ENCODE peak calls at places on chromosomes 16 and 17, in ten cellular contexts. One of them, this sample, is unnamed.

GRCh38 chr16:69404275-69404805 is 18.5 kb upstream of the TERF2 start:
- DNase-seq in transverse colon: peak
- DNase-seq in breast epithelium: no peak
- DNase-seq in sigmoid colon: no peak
- DNase-seq in esophagus squamous epithelium: no peak
- DNase-seq in body of pancreas: peak
- DNase-seq in ovary: peak
- DNase-seq in spleen: no peak
- DNase-seq in adrenal gland: peak
- DNase-seq in endothelial cell of umbilical vein: peak
- DNase-seq in this sample: peak

GRCh38 chr17:61157246-61157887 is 242.3 kb upstream of the TBX2 start:
- DNase-seq in transverse colon: no peak
- DNase-seq in breast epithelium: no peak
- DNase-seq in sigmoid colon: no peak
- DNase-seq in esophagus squamous epithelium: no peak
- DNase-seq in body of pancreas: peak
- DNase-seq in ovary: no peak
- DNase-seq in spleen: no peak
- DNase-seq in adrenal gland: peak
- DNase-seq in endothelial cell of umbilical vein: no peak
- DNase-seq in this sample: peak

GRCh38 chr17:9937164-9937835 is 32.2 kb upstream of the RCVRN start:
- DNase-seq in transverse colon: peak
- DNase-seq in breast epithelium: no peak
- DNase-seq in sigmoid colon: peak
- DNase-seq in esophagus squamous epithelium: no peak
- DNase-seq in body of pancreas: peak
- DNase-seq in ovary: peak
- DNase-seq in spleen: no peak
- DNase-seq in adrenal gland: no peak
- DNase-seq in endothelial cell of umbilical vein: no peak
- DNase-seq in this sample: peak

GRCh38 chr17:35295686-35296085 is 52.8 kb downstream of the SLFN5 start:
- DNase-seq in transverse colon: no peak
- DNase-seq in breast epithelium: no peak
- DNase-seq in sigmoid colon: no peak
- DNase-seq in esophagus squamous epithelium: no peak
- DNase-seq in body of pancreas: no peak
- DNase-seq in ovary: no peak
- DNase-seq in spleen: no peak
- DNase-seq in adrenal gland: no peak
- DNase-seq in endothelial cell of umbilical vein: peak
- DNase-seq in this sample: no peak

GRCh38 chr16:56800355-56800754 is 64.7 kb upstream of the SLC12A3 start:
- DNase-seq in transverse colon: no peak
- DNase-seq in breast epithelium: no peak
- DNase-seq in sigmoid colon: no peak
- DNase-seq in esophagus squamous epithelium: no peak
- DNase-seq in body of pancreas: no peak
- DNase-seq in ovary: no peak
- DNase-seq in spleen: no peak
- DNase-seq in adrenal gland: no peak
- DNase-seq in endothelial cell of umbilical vein: no peak
- DNase-seq in this sample: no peak

GRCh38 chr16:87931504-87931903 is 4.8 kb downstream of the CA5A start:
- DNase-seq in transverse colon: no peak
- DNase-seq in breast epithelium: no peak
- DNase-seq in sigmoid colon: no peak
- DNase-seq in esophagus squamous epithelium: no peak
- DNase-seq in body of pancreas: no peak
- DNase-seq in ovary: no peak
- DNase-seq in spleen: no peak
- DNase-seq in adrenal gland: no peak
- DNase-seq in endothelial cell of umbilical vein: no peak
- DNase-seq in this sample: peak

GRCh38 chr17:57654040-57654775 is 90.9 kb downstream of the CCDC182 start:
- DNase-seq in transverse colon: no peak
- DNase-seq in breast epithelium: no peak
- DNase-seq in sigmoid colon: no peak
- DNase-seq in esophagus squamous epithelium: no peak
- DNase-seq in body of pancreas: no peak
- DNase-seq in ovary: no peak
- DNase-seq in spleen: no peak
- DNase-seq in adrenal gland: no peak
- DNase-seq in endothelial cell of umbilical vein: no peak
- DNase-seq in this sample: no peak

GRCh38 chr16:14338969-14339368 is 267.9 kb downstream of the MRTFB start:
- DNase-seq in transverse colon: no peak
- DNase-seq in breast epithelium: no peak
- DNase-seq in sigmoid colon: no peak
- DNase-seq in esophagus squamous epithelium: no peak
- DNase-seq in body of pancreas: no peak
- DNase-seq in ovary: no peak
- DNase-seq in spleen: no peak
- DNase-seq in adrenal gland: no peak
- DNase-seq in endothelial cell of umbilical vein: no peak
- DNase-seq in this sample: no peak

GRCh38 chr16:2838928-2839327 is 8.8 kb downstream of the ZG16B start:
- DNase-seq in transverse colon: peak
- DNase-seq in breast epithelium: peak
- DNase-seq in sigmoid colon: no peak
- DNase-seq in esophagus squamous epithelium: no peak
- DNase-seq in body of pancreas: peak
- DNase-seq in ovary: no peak
- DNase-seq in spleen: peak
- DNase-seq in adrenal gland: peak
- DNase-seq in endothelial cell of umbilical vein: peak
- DNase-seq in this sample: peak

GRCh38 chr17:36482611-36483504 is 3.6 kb upstream of the ZNHIT3 start:
- DNase-seq in transverse colon: peak
- DNase-seq in breast epithelium: peak
- DNase-seq in sigmoid colon: peak
- DNase-seq in esophagus squamous epithelium: no peak
- DNase-seq in body of pancreas: peak
- DNase-seq in ovary: peak
- DNase-seq in spleen: peak
- DNase-seq in adrenal gland: peak
- DNase-seq in endothelial cell of umbilical vein: peak
- DNase-seq in this sample: peak

GRCh38 chr16:11236855-11237254 is 19.1 kb downstream of the SOCS1 start:
- DNase-seq in transverse colon: no peak
- DNase-seq in breast epithelium: no peak
- DNase-seq in sigmoid colon: no peak
- DNase-seq in esophagus squamous epithelium: no peak
- DNase-seq in body of pancreas: no peak
- DNase-seq in ovary: no peak
- DNase-seq in spleen: no peak
- DNase-seq in adrenal gland: no peak
- DNase-seq in endothelial cell of umbilical vein: no peak
- DNase-seq in this sample: no peak

GRCh38 chr17:81909231-81909630 is 2.0 kb downstream of the PCYT2 start:
- DNase-seq in transverse colon: no peak
- DNase-seq in breast epithelium: no peak
- DNase-seq in sigmoid colon: no peak
- DNase-seq in esophagus squamous epithelium: no peak
- DNase-seq in body of pancreas: no peak
- DNase-seq in ovary: no peak
- DNase-seq in spleen: no peak
- DNase-seq in adrenal gland: no peak
- DNase-seq in endothelial cell of umbilical vein: no peak
- DNase-seq in this sample: no peak
- H3K27ac ChIP-seq in transverse colon: no peak
- H3K27ac ChIP-seq in breast epithelium: no peak
- H3K27ac ChIP-seq in sigmoid colon: no peak
- H3K27ac ChIP-seq in esophagus squamous epithelium: no peak
- H3K27ac ChIP-seq in body of pancreas: no peak
- H3K27ac ChIP-seq in ovary: no peak
- H3K27ac ChIP-seq in spleen: no peak
- H3K27ac ChIP-seq in adrenal gland: no peak
- H3K27ac ChIP-seq in endothelial cell of umbilical vein: no peak
- H3K27ac ChIP-seq in this sample: no peak

GRCh38 chr17:81346908-81347349 is 48.3 kb upstream of the BAHCC1 start:
- DNase-seq in transverse colon: no peak
- DNase-seq in breast epithelium: no peak
- DNase-seq in sigmoid colon: no peak
- DNase-seq in esophagus squamous epithelium: no peak
- DNase-seq in body of pancreas: no peak
- DNase-seq in ovary: no peak
- DNase-seq in spleen: no peak
- DNase-seq in adrenal gland: no peak
- DNase-seq in endothelial cell of umbilical vein: no peak
- DNase-seq in this sample: no peak

GRCh38 chr17:81346090-81346907 is 49.0 kb upstream of the BAHCC1 start:
- DNase-seq in transverse colon: peak
- DNase-seq in breast epithelium: peak
- DNase-seq in sigmoid colon: peak
- DNase-seq in esophagus squamous epithelium: peak
- DNase-seq in body of pancreas: peak
- DNase-seq in ovary: peak
- DNase-seq in spleen: peak
- DNase-seq in adrenal gland: peak
- DNase-seq in endothelial cell of umbilical vein: peak
- DNase-seq in this sample: peak

GRCh38 chr17:81342700-81343070 is 47.6 kb upstream of the SLC38A10 start:
- DNase-seq in transverse colon: no peak
- DNase-seq in breast epithelium: no peak
- DNase-seq in sigmoid colon: peak
- DNase-seq in esophagus squamous epithelium: no peak
- DNase-seq in body of pancreas: peak
- DNase-seq in ovary: no peak
- DNase-seq in spleen: peak
- DNase-seq in adrenal gland: no peak
- DNase-seq in endothelial cell of umbilical vein: no peak
- DNase-seq in this sample: no peak

GRCh38 chr17:81347437-81347836 is 47.8 kb upstream of the BAHCC1 start:
- DNase-seq in transverse colon: no peak
- DNase-seq in breast epithelium: no peak
- DNase-seq in sigmoid colon: peak
- DNase-seq in esophagus squamous epithelium: no peak
- DNase-seq in body of pancreas: no peak
- DNase-seq in ovary: no peak
- DNase-seq in spleen: no peak
- DNase-seq in adrenal gland: no peak
- DNase-seq in endothelial cell of umbilical vein: no peak
- DNase-seq in this sample: no peak

DNA sequence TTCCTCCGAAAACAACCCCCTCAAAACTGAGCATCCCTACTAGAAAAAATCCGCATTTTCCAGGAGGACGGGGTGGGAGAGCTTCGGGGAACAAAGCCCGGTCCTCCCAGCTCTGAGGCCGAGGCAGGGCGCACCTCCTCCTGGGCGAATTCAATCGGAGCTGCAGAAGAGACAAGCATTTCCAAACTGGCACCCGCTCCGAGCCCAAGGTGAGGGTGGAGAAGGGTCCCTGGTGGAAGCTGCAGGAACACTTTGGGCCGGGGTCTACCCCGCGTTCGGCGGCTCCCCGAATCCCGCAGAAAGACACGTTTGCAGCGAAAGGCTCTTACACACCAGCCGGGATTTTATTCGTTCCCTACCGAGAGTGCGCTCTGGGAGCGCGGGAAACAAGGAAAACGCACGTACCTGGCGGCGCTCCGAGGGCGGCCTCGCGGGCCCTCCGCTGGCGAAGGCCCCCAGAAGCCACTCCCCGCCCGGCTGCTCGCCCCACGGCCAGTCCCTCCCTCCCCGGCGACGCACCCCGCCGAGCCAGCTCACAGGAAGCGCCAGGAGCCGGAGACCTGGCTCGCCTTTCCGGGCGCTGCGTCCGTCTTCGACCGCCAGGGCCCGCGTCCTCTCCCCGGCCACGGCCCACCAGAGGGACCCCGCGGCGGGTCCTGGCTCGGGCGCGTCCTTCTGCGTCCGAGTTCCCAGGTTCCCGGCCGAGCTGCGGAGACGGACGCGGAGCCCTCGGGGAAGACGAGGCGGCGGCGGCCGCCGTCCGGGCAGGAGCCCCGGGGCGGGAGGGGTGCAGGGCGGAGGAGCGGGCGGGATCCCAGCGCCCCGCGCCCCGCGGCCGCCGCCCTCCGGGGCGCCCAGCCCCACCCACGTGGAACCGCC is 49.8 kb upstream of the BAHCC1 start:
- DNase-seq in transverse colon: peak
- DNase-seq in breast epithelium: peak
- DNase-seq in sigmoid colon: peak
- DNase-seq in esophagus squamous epithelium: peak
- DNase-seq in body of pancreas: peak
- DNase-seq in ovary: peak
- DNase-seq in spleen: peak
- DNase-seq in adrenal gland: peak
- DNase-seq in endothelial cell of umbilical vein: peak
- DNase-seq in this sample: peak
- TF ChIP-seq POLR2A in transverse colon: peak
- TF ChIP-seq POLR2A in breast epithelium: no peak
- TF ChIP-seq POLR2A in sigmoid colon: peak
- TF ChIP-seq POLR2A in esophagus squamous epithelium: no peak
- TF ChIP-seq POLR2A in body of pancreas: peak
- TF ChIP-seq POLR2A in ovary: peak
- TF ChIP-seq POLR2A in spleen: peak
- TF ChIP-seq POLR2A in adrenal gland: peak
- TF ChIP-seq POLR2A in endothelial cell of umbilical vein: peak
- TF ChIP-seq POLR2A in this sample: no peak

GRCh38 chr16:74496054-74496453 is 74.8 kb upstream of the CLEC18B start:
- DNase-seq in transverse colon: no peak
- DNase-seq in breast epithelium: no peak
- DNase-seq in sigmoid colon: no peak
- DNase-seq in esophagus squamous epithelium: no peak
- DNase-seq in body of pancreas: no peak
- DNase-seq in ovary: no peak
- DNase-seq in spleen: no peak
- DNase-seq in adrenal gland: no peak
- DNase-seq in endothelial cell of umbilical vein: no peak
- DNase-seq in this sample: no peak
- H3K27ac ChIP-seq in transverse colon: no peak
- H3K27ac ChIP-seq in breast epithelium: no peak
- H3K27ac ChIP-seq in sigmoid colon: no peak
- H3K27ac ChIP-seq in esophagus squamous epithelium: no peak
- H3K27ac ChIP-seq in body of pancreas: no peak
- H3K27ac ChIP-seq in ovary: no peak
- H3K27ac ChIP-seq in spleen: no peak
- H3K27ac ChIP-seq in adrenal gland: no peak
- H3K27ac ChIP-seq in endothelial cell of umbilical vein: no peak
- H3K27ac ChIP-seq in this sample: no peak

GRCh38 chr17:64145751-64146417 is 15.9 kb upstream of the ERN1 start:
- DNase-seq in transverse colon: peak
- DNase-seq in breast epithelium: peak
- DNase-seq in sigmoid colon: peak
- DNase-seq in esophagus squamous epithelium: peak
- DNase-seq in body of pancreas: peak
- DNase-seq in ovary: peak
- DNase-seq in spleen: peak
- DNase-seq in adrenal gland: peak
- DNase-seq in endothelial cell of umbilical vein: peak
- DNase-seq in this sample: peak
- TF ChIP-seq POLR2A in transverse colon: peak
- TF ChIP-seq POLR2A in breast epithelium: peak
- TF ChIP-seq POLR2A in sigmoid colon: peak
- TF ChIP-seq POLR2A in esophagus squamous epithelium: no peak
- TF ChIP-seq POLR2A in body of pancreas: peak
- TF ChIP-seq POLR2A in ovary: peak
- TF ChIP-seq POLR2A in spleen: peak
- TF ChIP-seq POLR2A in adrenal gland: peak
- TF ChIP-seq POLR2A in endothelial cell of umbilical vein: peak
- TF ChIP-seq POLR2A in this sample: peak

This sample was measured in testis.